ENCODE peak calls at places on chromosomes 2 and 18, in eight cellular contexts. M is transverse colon, W is right lobe of liver, X is heart left ventricle, F is stomach, S is endothelial cell of umbilical vein, P is GM12891, O is suprapubic skin. N is an unnamed sample.

GRCh38 chr18:49863769-49864615 is 50.7 kb upstream of the ACAA2 start:
- DNase-seq in X (no peak), M (no peak), W (no peak), P (no peak), O (no peak), S (no peak), F (no peak), N (no peak)

GRCh38 chr2:202377308-202377736 is 1.2 kb downstream of the BMPR2 start:
- DNase-seq in W (peak; percentile 64), O (peak; percentile 69), M (peak; percentile 48), F (peak; percentile 45), P (no peak), S (peak; percentile 40), X (peak; percentile 52), N (peak; percentile 63)

GRCh38 chr2:67669796-67670195 is 272.7 kb downstream of the ETAA1 start:
- DNase-seq in O (no peak), M (no peak), S (no peak), P (no peak), F (no peak), X (no peak), W (no peak), N (no peak)

GRCh38 chr2:236171213-236172201 is 3.3 kb upstream of the GBX2 start:
- DNase-seq in F (no peak), M (no peak), O (no peak), W (no peak), S (no peak), P (no peak), X (no peak), N (no peak)

GRCh38 chr18:36441426-36441870 is 143.9 kb downstream of the FHOD3 start:
- DNase-seq in P (no peak), F (no peak), M (no peak), S (no peak), O (no peak), X (no peak), W (no peak), N (no peak)

GRCh38 chr2:59570818-59571217 is 982.6 kb downstream of the BCL11A start:
- DNase-seq in W (no peak), S (no peak), M (no peak), X (no peak), O (no peak), P (no peak), F (no peak), N (no peak)

GRCh38 chr2:8101614-8102277 is 580.1 kb upstream of the ID2 start:
- DNase-seq in M (no peak), X (no peak), F (no peak), O (no peak), P (no peak), W (no peak), S (no peak), N (no peak)

GRCh38 chr2:230690439-230690838 is 22.2 kb upstream of the CAB39 start:
- DNase-seq in W (no peak), M (no peak), S (no peak), F (peak; percentile 33), X (no peak), O (peak; percentile 53), P (no peak), N (no peak)

GRCh38 chr18:8871484-8871883 is 166.1 kb downstream of the MTCL1 start:
- DNase-seq in X (no peak), O (no peak), M (no peak), P (no peak), W (no peak), S (no peak), F (no peak), N (no peak)

GRCh38 chr2:6927186-6927585 is 10.0 kb downstream of the RNF144A start:
- DNase-seq in S (no peak), O (no peak), P (no peak), M (no peak), W (no peak), X (no peak), F (peak; percentile 31), N (no peak)

GRCh38 chr18:28723506-28723905 is 546.6 kb upstream of the CDH2 start:
- DNase-seq in P (no peak), O (no peak), M (no peak), W (no peak), S (no peak), F (no peak), X (no peak), N (no peak)

DNA sequence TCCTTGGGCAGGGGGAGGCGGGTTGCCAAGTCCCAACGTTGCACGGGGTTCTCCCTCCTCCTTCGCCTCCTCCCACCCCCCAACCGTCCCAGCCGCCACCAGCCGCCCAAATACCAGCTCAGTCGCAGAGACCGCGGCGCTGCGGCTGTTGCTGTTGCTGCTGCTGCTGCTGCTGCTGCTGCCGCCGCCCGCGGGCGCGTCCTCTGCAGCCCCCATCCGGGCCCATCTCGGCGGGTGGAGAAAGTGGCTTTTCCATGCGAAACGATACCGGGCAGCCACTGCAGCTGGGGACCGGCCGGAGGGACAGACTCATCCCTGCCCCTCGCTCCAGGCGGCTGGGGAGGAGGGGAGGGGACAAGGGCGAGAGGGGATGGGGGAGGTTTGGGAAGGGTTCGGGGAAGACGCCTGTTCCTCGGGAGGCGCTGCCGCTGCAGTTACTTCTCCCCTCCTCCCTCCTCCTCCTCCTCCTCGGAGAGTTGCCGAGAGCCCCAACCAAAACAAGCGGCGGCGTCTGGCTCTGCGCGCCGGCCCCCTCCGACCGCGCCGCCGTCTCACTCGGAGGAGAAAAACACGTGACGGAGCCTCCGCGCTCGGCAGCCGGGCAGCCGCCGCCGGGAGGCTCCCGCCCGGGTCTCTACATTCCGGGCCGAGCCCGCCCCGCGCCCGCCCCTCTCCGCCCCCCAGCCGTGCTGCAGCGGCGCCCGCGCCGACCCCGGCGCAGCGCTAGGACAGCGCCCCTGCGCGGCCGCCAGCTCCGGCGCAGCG is at the start of gene IRS1:
- DNase-seq in F (peak; percentile 75), P (peak; percentile 50), X (peak; percentile 78), S (peak; percentile 12), O (peak; percentile 78), W (peak; percentile 76), M (peak; percentile 73), N (peak; percentile 78)
- TF ChIP-seq POLR2A in F (no peak), P (no peak), X (peak; percentile 53), S (no peak), O (no peak), W (peak; percentile 70), M (peak; percentile 20), N (no peak)

GRCh38 chr2:70553584-70554337 is at the start of gene TGFA:
- DNase-seq in O (peak; percentile 79), F (peak; percentile 86), W (peak; percentile 93), M (peak; percentile 89), X (peak; percentile 60), S (peak; percentile 38), P (peak; percentile 51), N (peak; percentile 43)
- TF ChIP-seq POLR2A in O (no peak), F (no peak), W (peak; percentile 58), M (peak; percentile 87), X (peak; percentile 16), S (no peak), P (no peak), N (no peak)

GRCh38 chr2:37156857-37157714 is at the start of gene EIF2AK2:
- DNase-seq in O (peak; percentile 92), F (peak; percentile 84), M (peak; percentile 89), S (peak; percentile 87), X (peak; percentile 88), P (peak; percentile 95), W (peak; percentile 88), N (peak; percentile 90)
- TF ChIP-seq POLR2A in O (no peak), F (no peak), M (peak; percentile 31), S (no peak), X (no peak), P (no peak), W (peak; percentile 53), N (no peak)

DNA sequence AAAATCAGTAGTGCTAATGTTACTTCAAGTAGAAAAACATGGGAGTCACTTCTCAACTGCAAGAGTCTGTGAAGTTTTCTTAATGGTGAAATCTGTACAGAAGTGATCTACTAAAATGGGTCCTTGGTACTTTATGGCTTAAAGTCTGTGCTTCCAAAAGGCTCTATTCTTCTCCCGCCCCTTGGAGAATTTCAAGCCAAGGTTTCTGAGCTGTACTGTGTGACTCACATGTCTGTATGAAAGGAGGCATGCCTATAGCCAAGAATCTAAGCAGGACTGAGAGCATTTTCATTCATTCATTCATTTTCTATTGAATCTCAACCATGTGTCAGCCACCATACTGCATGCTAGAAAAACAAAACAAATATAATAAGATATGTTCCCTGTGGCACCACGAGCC is 19.8 kb upstream of the DDX18 start:
- DNase-seq in O (no peak), W (no peak), X (no peak), M (no peak), F (no peak), P (no peak), S (no peak), N (no peak)
- TF ChIP-seq POLR2A in O (no peak), W (no peak), X (no peak), M (no peak), F (no peak), P (no peak), S (no peak), N (no peak)

DNA sequence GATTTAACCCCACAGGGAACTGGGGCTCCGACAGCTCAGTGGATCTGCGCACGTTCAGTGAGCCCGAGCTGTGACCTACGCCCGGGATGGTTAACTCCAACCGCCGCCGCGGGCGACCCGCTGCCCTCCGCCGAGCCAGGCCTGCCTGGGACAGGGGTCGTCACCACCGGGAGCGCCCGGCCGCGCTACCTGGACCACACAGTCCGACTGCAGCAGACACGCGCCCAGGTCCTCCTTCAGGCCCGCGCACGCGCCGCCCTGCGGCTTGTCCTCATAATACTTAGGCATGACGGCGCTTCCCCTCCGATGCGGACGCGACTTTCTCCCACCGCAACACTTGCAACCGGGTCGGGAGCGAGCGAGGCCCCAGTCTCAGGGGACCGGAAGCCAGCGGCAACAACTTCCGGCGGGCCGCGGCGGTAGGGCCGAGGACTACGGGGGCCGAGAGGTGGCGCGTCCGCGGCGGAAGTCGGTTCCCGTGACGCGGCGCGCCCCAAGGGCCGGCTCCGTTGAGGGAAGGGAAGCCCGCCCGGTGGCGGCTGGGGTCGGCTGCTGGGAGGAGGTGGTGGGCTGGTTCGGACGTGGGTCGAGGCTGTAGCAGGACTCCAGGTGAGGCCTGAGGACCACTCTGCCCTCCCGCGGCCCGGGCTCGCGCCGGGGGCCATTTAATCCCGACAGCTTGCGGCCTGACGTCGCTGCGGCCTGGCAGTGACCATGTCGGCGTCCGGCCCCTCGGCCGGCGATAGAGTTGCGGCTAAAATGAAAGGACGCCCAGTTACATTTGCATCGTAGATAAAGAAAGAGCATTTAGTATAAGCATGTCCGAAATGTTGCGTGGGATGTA is at the start of the genes COA5 and UNC50:
- DNase-seq in W (peak; percentile 93), O (peak; percentile 94), X (peak; percentile 93), P (peak; percentile 98), S (peak; percentile 92), F (peak; percentile 89), M (peak; percentile 92), N (peak; percentile 96)
- TF ChIP-seq POLR2A in W (peak; percentile 89), O (peak; percentile 92), X (peak; percentile 75), P (peak; percentile 92), S (peak; percentile 91), F (peak; percentile 63), M (peak; percentile 92), N (peak; percentile 93)